ENCODE peak calls at places on chromosomes 2 and 18, in four cellular contexts. R, U, Y and Z are unnamed samples.

GRCh38 chr2:62826141-62826540 is 120.6 kb downstream of the EHBP1 start:
- DNase-seq in R (no peak), U (no peak), Y (no peak), Z (no peak)

GRCh38 chr2:128505150-128505490 is 186.5 kb upstream of the HS6ST1 start:
- DNase-seq in R (no peak), U (no peak), Y (no peak), Z (no peak)

GRCh38 chr18:72652990-72653593 is 109.0 kb upstream of the CBLN2 start:
- DNase-seq in R (peak), U (peak), Y (peak), Z (no peak)

GRCh38 chr2:1781291-1782080 is 37.2 kb upstream of the PXDN start:
- DNase-seq in R (no peak), U (no peak), Y (peak), Z (no peak)

GRCh38 chr2:88239781-88240180 is 69.6 kb downstream of the THNSL2 start:
- DNase-seq in R (no peak), U (no peak), Y (peak), Z (no peak)

GRCh38 chr2:75587954-75588587 is 27.3 kb upstream of the EVA1A start:
- DNase-seq in R (peak), U (no peak), Y (no peak), Z (peak)

GRCh38 chr2:142180820-142181533 is 50.2 kb upstream of the LRP1B start:
- DNase-seq in R (no peak), U (no peak), Y (no peak), Z (no peak)

GRCh38 chr2:38214209-38214717 is 138.3 kb upstream of the CYP1B1 start:
- DNase-seq in R (no peak), U (no peak), Y (no peak), Z (no peak)

GRCh38 chr2:217695033-217695520 is 307.7 kb downstream of the TNS1 start:
- DNase-seq in R (peak), U (no peak), Y (no peak), Z (no peak)

GRCh38 chr2:166516712-166517303 is 22.8 kb upstream of the SCN7A start:
- DNase-seq in R (no peak), U (peak), Y (peak), Z (no peak)

GRCh38 chr2:120310136-120310535 is 35.8 kb upstream of the INHBB start:
- DNase-seq in R (no peak), U (no peak), Y (peak), Z (no peak)

GRCh38 chr2:218806346-218806978 is 24.5 kb downstream of the CYP27A1 start:
- DNase-seq in R (peak), U (no peak), Y (peak), Z (no peak)

GRCh38 chr2:65024149-65024829 is 31.9 kb upstream of the CEP68 start:
- DNase-seq in R (no peak), U (no peak), Y (peak), Z (no peak)

GRCh38 chr2:181678033-181678586 is 2.2 kb downstream of the NEUROD1 start:
- DNase-seq in R (peak), U (no peak), Y (no peak), Z (no peak)

GRCh38 chr2:101872480-101872879 is 119.3 kb upstream of the IL1R2 start:
- DNase-seq in R (no peak), U (no peak), Y (no peak), Z (no peak)

GRCh38 chr2:218658671-218659257 is 659 bp downstream of the ZNF142 start:
- DNase-seq in R (peak), U (peak), Y (peak), Z (no peak)

GRCh38 chr2:180943275-180943674 is 37.1 kb upstream of the UBE2E3 start:
- DNase-seq in R (no peak), U (no peak), Y (peak), Z (no peak)

GRCh38 chr18:44859751-44860458 is 179.2 kb downstream of the SETBP1 start:
- DNase-seq in R (no peak), U (peak), Y (no peak), Z (no peak)

GRCh38 chr2:71925268-71926097 is 222.2 kb downstream of the CYP26B1 start:
- DNase-seq in R (no peak), U (no peak), Y (no peak), Z (no peak)

GRCh38 chr2:232872826-232873225 is 2.8 kb downstream of the SNORC start:
- DNase-seq in R (no peak), U (no peak), Y (no peak), Z (no peak)

GRCh38 chr18:30967701-30968100 is 74.8 kb downstream of the DSC3 start:
- DNase-seq in R (no peak), U (no peak), Y (no peak), Z (no peak)

GRCh38 chr2:40097691-40098376 is 318.8 kb upstream of the THUMPD2 start:
- DNase-seq in R (no peak), U (no peak), Y (peak), Z (no peak)

GRCh38 chr2:178723786-178724346 is 83.4 kb downstream of the TTN start:
- DNase-seq in R (no peak), U (no peak), Y (no peak), Z (no peak)

GRCh38 chr2:44087714-44088092 is 81.0 kb upstream of the PPM1B start:
- DNase-seq in R (no peak), U (no peak), Y (no peak), Z (no peak)

GRCh38 chr18:8669571-8669970 is 35.8 kb upstream of the MTCL1 start:
- DNase-seq in R (no peak), U (no peak), Y (no peak), Z (no peak)

GRCh38 chr2:220396287-220396686 is 768.9 kb downstream of the SLC4A3 start:
- DNase-seq in R (no peak), U (no peak), Y (no peak), Z (no peak)

GRCh38 chr2:128608911-128609880 is 290.5 kb upstream of the HS6ST1 start:
- DNase-seq in R (no peak), U (no peak), Y (no peak), Z (no peak)

GRCh38 chr18:36389811-36390581 is 92.5 kb downstream of the FHOD3 start:
- DNase-seq in R (no peak), U (no peak), Y (no peak), Z (no peak)

GRCh38 chr2:31812051-31812798 is 198.6 kb downstream of the MEMO1 start:
- DNase-seq in R (no peak), U (no peak), Y (no peak), Z (no peak)

GRCh38 chr18:41553716-41554115 is 401.3 kb upstream of the PIK3C3 start:
- DNase-seq in R (no peak), U (no peak), Y (no peak), Z (no peak)

GRCh38 chr2:47007826-47008225 is 92.2 kb upstream of the MCFD2 start:
- DNase-seq in R (no peak), U (no peak), Y (no peak), Z (no peak)